ENCODE peak calls at places on chromosomes 6 and 20, in six cellular contexts. U is fibroblast of mammary gland, L is GM23338, S is AG10803, W is neural crest cell, A is fibroblast of pulmonary artery. G is an unnamed sample.

GRCh38 chr6:154683756-154684523 is 49.3 kb upstream of the SCAF8 start:
- DNase-seq in U (peak), L (no peak), S (peak), W (no peak), A (peak), G (no peak)

GRCh38 chr6:23690650-23691049 is 435.4 kb upstream of the NRSN1 start:
- DNase-seq in U (no peak), L (no peak), S (no peak), W (no peak), A (no peak), G (no peak)

GRCh38 chr6:137025786-137026730 is 18.7 kb downstream of the IL20RA start:
- DNase-seq in U (no peak), L (no peak), S (no peak), W (no peak), A (no peak), G (no peak)

GRCh38 chr6:119170427-119171407 is 92.3 kb upstream of the FAM184A start:
- DNase-seq in U (peak), L (no peak), S (peak), W (no peak), A (peak), G (no peak)

GRCh38 chr20:4573564-4574355 is 147.9 kb upstream of the PRND start:
- DNase-seq in U (peak), L (no peak), S (peak), W (no peak), A (peak), G (no peak)

GRCh38 chr6:150409576-150410066 is 40.8 kb downstream of the IYD start:
- DNase-seq in U (no peak), L (no peak), S (no peak), W (no peak), A (peak), G (no peak)

GRCh38 chr6:139944976-139945375 is 570.5 kb upstream of the CITED2 start:
- DNase-seq in U (no peak), L (no peak), S (no peak), W (no peak), A (peak), G (no peak)

GRCh38 chr6:10309826-10310405 is 105.0 kb downstream of the TFAP2A start:
- DNase-seq in U (no peak), L (peak), S (no peak), W (no peak), A (no peak), G (no peak)

GRCh38 chr20:51861726-51862466 is 59.6 kb upstream of the SALL4 start:
- DNase-seq in U (no peak), L (peak), S (no peak), W (no peak), A (no peak), G (no peak)

GRCh38 chr20:33299111-33299603 is 16.1 kb downstream of the BPIFB1 start:
- DNase-seq in U (peak), L (peak), S (peak), W (peak), A (peak), G (peak)

GRCh38 chr6:42120895-42121865 is 21.2 kb downstream of the C6orf132 start:
- DNase-seq in U (no peak), L (no peak), S (peak), W (no peak), A (no peak), G (no peak)

GRCh38 chr20:7758436-7758835 is 181.8 kb downstream of the HAO1 start:
- DNase-seq in U (no peak), L (no peak), S (peak), W (no peak), A (no peak), G (no peak)

GRCh38 chr6:137967689-137968467 is 100.8 kb downstream of the TNFAIP3 start:
- DNase-seq in U (peak), L (no peak), S (peak), W (no peak), A (peak), G (no peak)

DNA sequence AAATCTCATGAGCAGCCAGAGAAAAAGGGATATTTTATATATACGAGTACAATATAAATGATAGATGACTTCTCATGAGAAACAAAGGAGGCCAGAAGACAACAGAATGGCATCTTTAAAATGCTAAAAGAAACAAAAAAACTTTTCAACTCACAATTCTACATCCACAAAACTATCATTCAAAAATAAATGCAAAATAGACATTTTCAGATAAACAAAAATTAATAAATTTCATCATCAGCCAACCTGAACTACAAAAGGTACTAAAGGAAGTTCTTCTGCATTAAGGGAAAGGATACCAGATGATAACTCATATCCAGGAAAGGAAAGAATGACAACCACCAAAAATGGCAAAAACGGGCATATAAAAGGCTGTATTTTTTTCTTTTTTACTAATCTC is 27.9 kb upstream of the ANKRD60 start:
- DNase-seq in U (no peak), L (no peak), S (no peak), W (no peak), A (no peak), G (no peak)
- TF ChIP-seq CTCF in U (no peak), L (no peak), S (no peak), W (no peak), A (no peak), G (no peak)

GRCh38 chr6:44932651-44933091 is 395.5 kb upstream of the RUNX2 start:
- DNase-seq in U (no peak), L (no peak), S (no peak), W (no peak), A (no peak), G (no peak)
- TF ChIP-seq CTCF in U (no peak), L (no peak), S (no peak), W (no peak), A (no peak), G (no peak)

GRCh38 chr6:12075067-12075563 is 63.0 kb downstream of the HIVEP1 start:
- DNase-seq in U (peak), L (peak), S (no peak), W (no peak), A (peak), G (no peak)
- TF ChIP-seq CTCF in U (peak), L (peak), S (peak), W (peak), A (peak), G (peak)

GRCh38 chr6:83615025-83615999 is 93.6 kb downstream of the SNAP91 start:
- DNase-seq in U (peak), L (peak), S (peak), W (peak), A (peak), G (no peak)
- TF ChIP-seq CTCF in U (peak), L (peak), S (peak), W (peak), A (peak), G (peak)

GRCh38 chr6:103268335-103268734 is 1591.4 kb downstream of the HACE1 start:
- DNase-seq in U (no peak), L (no peak), S (no peak), W (no peak), A (no peak), G (no peak)

GRCh38 chr6:103273048-103273447 is 1586.7 kb downstream of the HACE1 start:
- DNase-seq in U (no peak), L (peak), S (no peak), W (no peak), A (peak), G (no peak)
- TF ChIP-seq CTCF in U (no peak), L (peak), S (no peak), W (peak), A (peak), G (peak)

DNA sequence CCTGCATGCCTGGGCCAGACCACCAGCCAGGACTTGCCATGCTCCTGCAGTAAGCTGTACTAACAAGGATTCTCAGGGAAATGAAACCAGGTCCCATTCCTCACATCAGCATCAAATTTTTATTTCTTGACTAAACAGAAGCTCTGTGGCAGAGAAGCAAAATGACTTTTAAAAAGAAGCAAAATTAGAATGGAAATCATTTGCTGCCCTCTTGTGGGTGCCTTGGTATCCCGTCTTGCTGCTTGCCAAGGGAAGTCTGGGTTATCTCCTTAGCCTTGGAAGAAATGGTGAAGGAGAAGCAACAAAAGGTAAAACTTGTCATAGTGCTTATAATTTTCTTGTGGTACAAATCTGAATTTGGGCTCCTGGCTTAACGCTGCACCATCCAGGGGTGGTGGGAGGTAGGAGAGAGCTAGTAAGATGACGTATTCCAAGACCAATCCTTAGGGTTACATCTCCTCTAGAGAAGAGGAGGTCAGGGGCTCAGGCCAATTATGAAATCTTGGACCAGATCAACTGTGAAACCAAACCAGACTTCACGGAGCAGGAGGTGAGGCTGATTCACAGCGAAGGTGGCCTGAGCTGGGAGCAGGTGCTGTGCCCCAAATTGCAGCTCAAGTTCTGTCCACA is 107.5 kb downstream of the FAXC start:
- DNase-seq in U (peak), L (peak), S (peak), W (peak), A (peak), G (no peak)
- TF ChIP-seq CTCF in U (peak), L (peak), S (peak), W (peak), A (peak), G (peak)

GRCh38 chr6:82111818-82112217 is 135.7 kb downstream of the IBTK start:
- DNase-seq in U (no peak), L (no peak), S (no peak), W (no peak), A (no peak), G (no peak)
- TF ChIP-seq CTCF in U (no peak), L (no peak), S (no peak), W (no peak), A (no peak), G (no peak)

GRCh38 chr6:85864453-85865401 is 222.0 kb upstream of the SYNCRIP start:
- DNase-seq in U (peak), L (no peak), S (peak), W (no peak), A (peak), G (no peak)
- TF ChIP-seq CTCF in U (peak), L (no peak), S (peak), W (no peak), A (peak), G (no peak)